ENCODE peak calls at places on chromosome 7, in four cellular contexts. I is GM12878, Z is K562, O is HepG2. H is an unnamed sample.

GRCh38 chr7:18174996-18175395 is 147.3 kb upstream of the PRPS1L1 start:
- DNase-seq in Z (peak), I (no peak), O (no peak), H (no peak)

GRCh38 chr7:4951903-4952636 is 6.9 kb downstream of the MMD2 start:
- DNase-seq in O (no peak), I (peak), Z (peak), H (peak)

GRCh38 chr7:131544449-131545425 is 11.7 kb downstream of the PODXL start:
- DNase-seq in Z (peak), I (no peak), O (peak), H (no peak)

GRCh38 chr7:116393654-116394053 is 105.9 kb upstream of the CAV2 start:
- DNase-seq in Z (no peak), O (no peak), I (no peak), H (no peak)

GRCh38 chr7:2199528-2199927 is 33.2 kb downstream of the MAD1L1 start:
- DNase-seq in Z (no peak), I (no peak), O (no peak), H (no peak)

GRCh38 chr7:33893377-33893776 is 12.0 kb upstream of the BMPER start:
- DNase-seq in Z (no peak), O (no peak), I (no peak), H (no peak)

GRCh38 chr7:19143930-19144574 is 1.2 kb downstream of the FERD3L start:
- DNase-seq in Z (no peak), I (no peak), O (no peak), H (peak)

GRCh38 chr7:151435103-151435916 is 4.6 kb downstream of the CRYGN start:
- DNase-seq in I (no peak), Z (no peak), O (no peak), H (no peak)

GRCh38 chr7:43612599-43613589 is 30.0 kb downstream of the STK17A start:
- DNase-seq in O (no peak), I (no peak), Z (no peak), H (no peak)

GRCh38 chr7:12291870-12292269 is 80.8 kb downstream of the TMEM106B start:
- DNase-seq in I (no peak), O (peak), Z (peak), H (no peak)

GRCh38 chr7:74718336-74718735 is 55.5 kb upstream of the NCF1 start:
- DNase-seq in O (no peak), I (no peak), Z (no peak), H (no peak)

GRCh38 chr7:36021917-36022550 is 131.0 kb upstream of the EEPD1 start:
- DNase-seq in Z (no peak), I (no peak), O (no peak), H (no peak)

GRCh38 chr7:45980181-45980905 is 59.3 kb upstream of the IGFBP3 start:
- DNase-seq in O (no peak), Z (no peak), I (no peak), H (no peak)

GRCh38 chr7:2144926-2145325 is 87.8 kb downstream of the MAD1L1 start:
- DNase-seq in O (no peak), Z (no peak), I (no peak), H (no peak)

GRCh38 chr7:107860981-107861652 is 29.9 kb upstream of the DLD start:
- DNase-seq in Z (no peak), O (no peak), I (no peak), H (no peak)

GRCh38 chr7:95867309-95867708 is 95.0 kb downstream of the DYNC1I1 start:
- DNase-seq in I (no peak), Z (no peak), O (no peak), H (peak)

GRCh38 chr7:16317406-16317805 is 103.9 kb downstream of the CRPPA start:
- DNase-seq in Z (no peak), I (no peak), O (no peak), H (no peak)

GRCh38 chr7:1815051-1815481 is 145.0 kb downstream of the ELFN1 start:
- DNase-seq in O (no peak), I (no peak), Z (peak), H (no peak)

GRCh38 chr7:151891182-151891581 is 14.3 kb upstream of the PRKAG2 start:
- DNase-seq in Z (no peak), I (no peak), O (no peak), H (no peak)

GRCh38 chr7:45920543-45921380 is at the start of gene IGFBP3:
- DNase-seq in Z (no peak), I (no peak), O (no peak), H (peak)

GRCh38 chr7:116669769-116670168 is 2.2 kb upstream of the MET start:
- DNase-seq in Z (no peak), O (no peak), I (no peak), H (no peak)

GRCh38 chr7:44286182-44286617 is 39.2 kb downstream of the CAMK2B start:
- DNase-seq in Z (peak), O (no peak), I (no peak), H (peak)

GRCh38 chr7:116441534-116441933 is 58.0 kb upstream of the CAV2 start:
- DNase-seq in I (no peak), Z (no peak), O (no peak), H (no peak)

GRCh38 chr7:38425509-38425908 is 152.1 kb upstream of the TARP start:
- DNase-seq in Z (no peak), I (no peak), O (no peak), H (no peak)

GRCh38 chr7:112571852-112572607 is 91.2 kb downstream of the LSMEM1 start:
- DNase-seq in I (no peak), O (peak), Z (peak), H (no peak)

GRCh38 chr7:38224392-38224791 is 46.3 kb downstream of the STARD3NL start:
- DNase-seq in O (no peak), I (no peak), Z (no peak), H (no peak)

GRCh38 chr7:123401295-123401694 is 133.1 kb downstream of the IQUB start:
- DNase-seq in I (no peak), Z (peak), O (no peak), H (peak)

GRCh38 chr7:153405704-153406485 is 646.3 kb upstream of the DPP6 start:
- DNase-seq in Z (no peak), I (no peak), O (no peak), H (no peak)

GRCh38 chr7:5692845-5693278 is 88.6 kb downstream of the RNF216 start:
- DNase-seq in Z (no peak), I (no peak), O (no peak), H (no peak)

GRCh38 chr7:51611937-51612336 is 295.3 kb upstream of the COBL start:
- DNase-seq in I (no peak), Z (no peak), O (no peak), H (no peak)

GRCh38 chr7:98551541-98552273 is 65.4 kb upstream of the NPTX2 start:
- DNase-seq in Z (no peak), I (no peak), O (no peak), H (no peak)

GRCh38 chr7:68185641-68186040 is 1189.0 kb downstream of the TYW1 start:
- DNase-seq in I (no peak), O (no peak), Z (no peak), H (no peak)

GRCh38 chr7:15954671-15955354 is 268.3 kb upstream of the MEOX2 start:
- DNase-seq in O (no peak), Z (no peak), I (no peak), H (no peak)

GRCh38 chr7:7526006-7526405 is 9.7 kb downstream of the COL28A1 start:
- DNase-seq in Z (no peak), I (no peak), O (no peak), H (no peak)

GRCh38 chr7:93402944-93403343 is 170.8 kb downstream of the VPS50 start:
- DNase-seq in O (no peak), Z (no peak), I (no peak), H (no peak)

GRCh38 chr7:91082038-91082437 is 182.2 kb upstream of the FZD1 start:
- DNase-seq in I (no peak), Z (no peak), O (no peak), H (no peak)

GRCh38 chr7:143015102-143015501 is 11.8 kb downstream of the OR9A2 start:
- DNase-seq in Z (no peak), I (peak), O (no peak), H (no peak)

GRCh38 chr7:14598978-14599377 is 303.6 kb downstream of the DGKB start:
- DNase-seq in O (no peak), I (no peak), Z (no peak), H (no peak)

GRCh38 chr7:157054927-157055326 is 44.5 kb upstream of the MNX1 start:
- DNase-seq in O (no peak), Z (no peak), I (no peak), H (no peak)

GRCh38 chr7:24922099-24922773 is 57.7 kb downstream of the OSBPL3 start:
- DNase-seq in I (no peak), Z (no peak), O (no peak), H (no peak)
- TF ChIP-seq CBFB in I (no peak), Z (no peak), O (no peak), H (no peak)

DNA sequence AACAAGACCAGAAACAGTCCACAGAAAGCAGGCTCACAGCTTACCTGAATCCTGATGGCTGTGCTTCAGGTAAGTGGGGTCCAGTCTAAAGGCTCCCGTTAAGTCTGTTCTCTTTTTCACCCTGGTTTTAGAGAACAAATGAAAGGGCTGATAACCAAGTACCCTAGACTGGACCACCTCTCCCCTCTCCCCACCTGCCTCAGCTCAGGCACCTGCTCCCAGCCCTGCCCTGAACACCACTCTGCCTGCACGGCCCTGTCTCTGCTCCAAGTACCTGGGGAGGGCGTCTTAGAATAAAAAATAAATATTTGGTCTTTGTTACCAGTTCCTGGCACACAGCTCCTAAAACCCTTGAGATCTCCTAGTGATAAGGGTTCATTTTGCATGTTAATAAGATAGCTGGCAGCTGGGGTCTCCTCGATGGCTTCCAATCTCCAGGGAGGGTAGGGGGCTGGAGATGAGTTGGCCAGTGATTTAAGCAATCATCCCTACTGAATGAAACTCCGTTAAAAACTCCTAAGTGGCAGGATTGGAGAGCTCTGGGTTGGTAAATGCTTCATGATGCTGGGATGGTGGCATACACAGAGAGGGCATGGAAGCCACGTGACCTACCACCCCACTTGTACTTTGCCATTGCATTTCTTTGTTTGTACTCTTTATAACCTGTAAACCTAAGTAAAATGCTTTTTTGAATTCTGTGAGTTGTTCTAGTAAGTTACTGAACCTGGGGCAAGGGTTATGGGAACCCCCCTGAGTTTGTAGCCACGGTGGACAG is 29.8 kb upstream of the FIGNL1 start:
- DNase-seq in I (no peak), O (no peak), Z (no peak), H (no peak)
- TF ChIP-seq ETV6 in I (no peak), O (no peak), Z (no peak), H (no peak)

GRCh38 chr7:89623018-89623672 is 531.1 kb upstream of the STEAP1 start:
- DNase-seq in Z (peak), O (peak), I (peak), H (no peak)
- TF ChIP-seq CBFB in Z (no peak), O (no peak), I (no peak), H (no peak)

DNA sequence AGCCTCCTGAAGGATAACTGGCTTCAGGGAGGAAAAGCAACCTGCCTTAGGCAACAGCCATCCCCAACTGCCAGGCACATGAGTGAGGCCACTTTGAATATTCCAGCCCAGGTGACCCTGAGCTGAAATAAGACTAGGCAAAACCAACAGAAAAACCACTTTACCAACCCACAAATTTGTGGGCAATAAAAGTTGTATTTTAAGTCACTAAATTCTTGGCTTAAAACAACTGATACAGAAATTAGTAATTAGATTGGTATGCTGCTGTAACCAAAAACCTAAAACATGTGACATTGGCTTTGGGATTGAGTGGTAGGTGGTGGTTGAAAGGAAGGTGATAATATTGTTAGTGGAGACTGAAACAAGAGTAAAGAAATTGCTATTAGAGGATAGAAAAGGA is 39.9 kb downstream of the ABCB4 start:
- DNase-seq in Z (no peak), O (no peak), I (no peak), H (no peak)
- TF ChIP-seq ETV6 in Z (no peak), O (no peak), I (no peak), H (no peak)

DNA sequence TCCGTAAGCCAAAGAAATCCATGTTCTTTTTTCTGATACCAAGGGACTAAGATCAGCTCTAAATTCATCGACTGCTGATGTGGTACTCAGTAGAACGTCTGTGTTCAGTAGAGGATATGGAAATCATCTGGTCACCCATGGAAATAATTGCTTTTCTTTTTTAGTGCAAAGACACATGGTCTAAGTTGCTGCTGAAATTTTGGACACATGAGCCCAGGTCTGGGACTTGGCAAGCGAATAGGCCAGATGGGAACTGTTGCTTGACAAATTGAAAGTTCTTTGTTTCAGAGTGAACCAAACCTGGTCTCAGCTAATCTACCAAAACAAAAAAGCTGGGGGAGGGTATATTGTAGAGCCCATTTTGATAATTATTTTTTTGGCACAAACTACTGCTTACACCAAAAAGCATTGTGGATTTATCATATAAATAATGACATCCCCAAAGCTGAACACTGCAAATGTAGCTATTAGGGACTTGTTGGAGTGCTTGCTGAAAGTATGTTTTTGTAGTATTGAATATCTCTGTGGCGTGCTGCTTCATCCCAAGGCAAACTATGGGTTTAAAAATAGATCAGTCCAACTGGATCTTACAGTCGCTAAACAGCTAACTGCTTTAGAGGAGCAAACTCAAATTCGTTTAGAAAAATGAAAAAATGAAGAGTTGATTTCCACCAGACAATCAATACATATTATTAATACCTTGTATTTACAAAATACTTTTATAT is 144.7 kb downstream of the TRIL start:
- DNase-seq in Z (no peak), I (peak), O (no peak), H (no peak)
- TF ChIP-seq CBFB in Z (no peak), I (no peak), O (no peak), H (no peak)

GRCh38 chr7:129186749-129187260 is 1.6 kb upstream of the SMO start:
- DNase-seq in I (no peak), Z (no peak), O (no peak), H (no peak)

GRCh38 chr7:129188892-129189660 is 643 bp downstream of the SMO start:
- DNase-seq in Z (no peak), O (no peak), I (no peak), H (peak)

GRCh38 chr7:129187681-129188371 is 607 bp upstream of the SMO start:
- DNase-seq in O (no peak), I (no peak), Z (no peak), H (no peak)

GRCh38 chr7:129189661-129190310 is 1.4 kb downstream of the SMO start:
- DNase-seq in O (no peak), Z (no peak), I (no peak), H (no peak)

DNA sequence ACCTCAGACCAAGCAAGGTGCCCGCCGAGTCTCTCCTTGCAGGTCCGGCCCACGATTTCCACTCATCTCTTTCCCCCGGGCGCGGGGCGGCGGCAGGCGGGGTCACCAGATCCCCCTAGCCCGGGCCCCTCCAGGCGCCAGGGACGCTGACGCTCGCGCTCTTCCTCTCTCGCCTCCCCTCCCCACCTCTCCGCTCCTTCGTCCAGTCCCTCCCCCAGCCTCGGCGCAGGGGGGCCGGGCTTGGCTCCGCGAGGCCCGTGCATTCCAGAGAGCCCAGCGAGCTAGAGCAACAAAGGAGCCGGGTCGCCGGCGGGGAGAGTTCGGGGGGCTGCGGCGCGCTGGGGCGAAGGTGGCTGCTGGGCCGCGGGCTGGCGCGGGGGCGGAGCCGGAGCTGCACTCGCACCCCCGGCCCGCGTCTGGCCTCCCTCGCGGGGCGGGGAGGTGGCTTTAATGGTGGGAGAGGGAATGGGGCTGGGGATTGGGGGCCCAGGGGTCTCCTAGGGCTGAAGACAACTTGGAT is at the start of gene SMO:
- DNase-seq in I (no peak), Z (no peak), O (peak), H (peak)
- TF ChIP-seq ETV6 in I (no peak), Z (no peak), O (no peak), H (peak)

DNA sequence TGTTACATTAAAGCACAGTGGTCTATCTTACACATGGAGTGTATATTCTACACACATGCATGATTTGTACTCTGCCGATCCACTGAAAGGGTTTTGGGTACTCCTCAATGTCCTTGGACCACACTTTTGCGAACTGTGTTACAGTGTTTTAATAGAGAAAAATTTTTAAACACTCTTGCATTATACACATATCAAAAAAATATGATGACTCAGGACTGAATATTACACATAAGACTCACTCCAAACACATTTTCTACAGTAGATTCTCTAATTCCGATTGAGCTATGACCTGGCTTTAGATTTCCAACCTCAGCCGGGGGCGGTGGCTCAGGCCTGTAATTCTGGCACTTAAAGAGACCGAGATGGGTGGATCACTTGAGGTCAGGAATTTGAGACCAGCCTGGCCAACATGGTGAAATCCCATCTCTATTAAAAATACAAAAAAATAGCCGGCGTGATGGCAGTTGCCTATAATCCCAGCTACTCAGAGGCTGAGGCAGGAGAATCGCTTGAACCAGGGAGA is 222.4 kb downstream of the CACNA2D1 start:
- DNase-seq in Z (no peak), I (no peak), O (no peak), H (no peak)
- TF ChIP-seq CBFB in Z (no peak), I (no peak), O (no peak), H (no peak)

DNA sequence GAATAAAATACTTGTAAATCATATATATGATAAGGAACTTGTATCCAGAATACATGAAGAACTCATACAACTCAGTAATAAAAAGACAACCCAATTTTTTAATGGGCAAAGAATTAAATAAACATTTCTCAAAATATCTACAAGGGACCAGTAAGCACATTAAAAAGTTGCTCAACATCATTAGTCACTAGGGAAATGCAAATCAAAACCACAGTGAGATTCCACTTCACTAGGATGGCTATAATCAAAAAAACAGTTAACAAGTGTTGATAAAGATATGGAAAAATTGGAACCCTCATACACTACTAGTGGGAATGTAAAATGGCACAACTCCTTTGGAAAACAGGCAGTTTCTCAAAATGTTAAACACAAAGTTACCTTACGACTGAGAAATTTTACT is 40.3 kb upstream of the YAE1 start:
- DNase-seq in O (no peak), Z (no peak), I (no peak), H (no peak)
- TF ChIP-seq ETV6 in O (no peak), Z (no peak), I (no peak), H (no peak)

H was measured in WTC11.